ENCODE peak calls at places on chromosomes 7 and 10, in ten cellular contexts. S is BJ; P is fibroblast of the conjunctiva; J is amniotic stem cell; E is CD8-positive, alpha-beta T cell; N is activated T-cell treated with anti-CD3 and anti-CD28 coated beads, Interleukin-2, amount 50 U/mL, for 72 hours; T is RWPE1; Z is GM12865; Y is SK-N-SH; F is effector CD4-positive, alpha-beta T cell. G is an unnamed sample.

GRCh38 chr10:124732931-124733536 is 11.1 kb downstream of the FAM53B start:
- DNase-seq in T (no peak), F (no peak), Z (peak; percentile 87), P (no peak), N (peak; percentile 76), Y (no peak), J (no peak), S (no peak), E (peak; percentile 52), G (no peak)

GRCh38 chr10:93595378-93596288 is 5.4 kb downstream of the RBP4 start:
- DNase-seq in T (no peak), Z (no peak), S (no peak), F (no peak), P (no peak), N (no peak), Y (no peak), E (no peak), J (no peak), G (no peak)

GRCh38 chr7:92135100-92135429 is 788 bp upstream of the CYP51A1 start:
- DNase-seq in E (no peak), J (no peak), F (peak; percentile 3), S (no peak), N (no peak), Y (peak; percentile 53), T (peak; percentile 11), Z (peak; percentile 35), P (no peak), G (no peak)

GRCh38 chr10:78335691-78336401 is 302.2 kb downstream of the RPS24 start:
- DNase-seq in P (no peak), S (peak; percentile 16), Y (peak; percentile 59), J (no peak), N (no peak), Z (no peak), F (no peak), T (no peak), E (no peak), G (peak; percentile 87)

GRCh38 chr7:130959743-130960207 is 225.8 kb upstream of the KLF14 start:
- DNase-seq in T (peak; percentile 19), N (peak; percentile 66), E (no peak), S (no peak), Y (no peak), F (no peak), J (peak; percentile 46), P (peak; percentile 73), Z (peak; percentile 74), G (no peak)

GRCh38 chr7:117672433-117672832 is 192.6 kb downstream of the CFTR start:
- DNase-seq in N (no peak), Z (no peak), S (no peak), E (no peak), Y (no peak), T (no peak), J (no peak), P (no peak), F (no peak), G (no peak)

GRCh38 chr7:46229409-46229808 is 308.3 kb upstream of the IGFBP3 start:
- DNase-seq in S (no peak), J (peak; percentile 72), T (peak; percentile 44), F (no peak), N (no peak), Y (no peak), Z (no peak), P (peak; percentile 47), E (no peak), G (no peak)

GRCh38 chr10:44920252-44920651 is 9.1 kb downstream of the TMEM72 start:
- DNase-seq in Z (no peak), Y (no peak), J (no peak), T (no peak), P (no peak), E (no peak), N (no peak), F (no peak), S (no peak), G (no peak)

GRCh38 chr10:50567384-50567783 is 56.4 kb downstream of the SGMS1 start:
- DNase-seq in S (no peak), F (no peak), Z (no peak), E (no peak), T (no peak), P (no peak), Y (no peak), N (no peak), J (no peak), G (no peak)

GRCh38 chr10:120948889-120949382 is 97.8 kb downstream of the WDR11 start:
- DNase-seq in E (peak; percentile 39), Y (peak; percentile 86), S (no peak), F (peak; percentile 11), T (no peak), P (peak; percentile 36), J (peak; percentile 64), N (peak; percentile 79), Z (peak; percentile 65), G (peak; percentile 66)

GRCh38 chr7:142964502-142965246 is 2.5 kb upstream of the KEL start:
- DNase-seq in N (no peak), F (no peak), Z (no peak), T (no peak), Y (no peak), J (no peak), E (no peak), P (no peak), S (no peak), G (no peak)

GRCh38 chr7:104862719-104863118 is 151.3 kb upstream of the KMT2E start:
- DNase-seq in S (no peak), F (no peak), P (no peak), J (no peak), N (no peak), E (no peak), T (no peak), Y (peak; percentile 63), Z (no peak), G (no peak)

GRCh38 chr7:48337781-48338180 is 166.5 kb downstream of the ABCA13 start:
- DNase-seq in J (no peak), F (no peak), P (no peak), E (no peak), Z (no peak), S (no peak), Y (no peak), N (no peak), T (no peak), G (no peak)

GRCh38 chr7:112452102-112452888 is 2.0 kb downstream of the IFRD1 start:
- DNase-seq in Z (peak; percentile 15), P (no peak), Y (peak; percentile 20), F (no peak), J (no peak), S (no peak), E (no peak), T (peak; percentile 35), N (peak; percentile 1), G (peak; percentile 66)

GRCh38 chr7:38542156-38542555 is 89.0 kb downstream of the AMPH start:
- DNase-seq in S (peak; percentile 39), P (no peak), Y (no peak), T (no peak), J (no peak), Z (no peak), F (no peak), E (no peak), N (no peak), G (no peak)

GRCh38 chr10:17891435-17891834 is 60.3 kb upstream of the SLC39A12 start:
- DNase-seq in Z (no peak), N (no peak), Y (no peak), E (no peak), F (no peak), J (no peak), T (no peak), S (no peak), P (no peak), G (no peak)

GRCh38 chr10:123993534-123994416 is 99.6 kb downstream of the CHST15 start:
- DNase-seq in F (no peak), J (no peak), Z (no peak), E (no peak), S (no peak), Y (peak; percentile 24), P (no peak), N (no peak), T (no peak), G (no peak)

GRCh38 chr7:36661135-36661840 is 63.0 kb downstream of the AOAH start:
- DNase-seq in S (no peak), N (no peak), P (no peak), T (peak; percentile 42), Z (no peak), J (no peak), F (no peak), Y (no peak), E (no peak), G (no peak)

GRCh38 chr7:39338716-39339115 is 227.5 kb upstream of the YAE1 start:
- DNase-seq in E (no peak), Y (no peak), F (no peak), T (no peak), N (no peak), Z (no peak), J (no peak), P (no peak), S (no peak), G (no peak)

GRCh38 chr7:143384741-143385631 is 3.8 kb downstream of the ZYX start:
- DNase-seq in T (no peak), E (no peak), P (no peak), J (no peak), Z (no peak), N (no peak), Y (no peak), F (no peak), S (no peak), G (no peak)

GRCh38 chr7:149261321-149261828 is 621 bp upstream of the ZNF783 start:
- DNase-seq in T (peak; percentile 43), P (no peak), F (no peak), E (no peak), Z (peak; percentile 26), Y (peak; percentile 69), N (peak; percentile 50), S (no peak), J (no peak), G (no peak)

GRCh38 chr7:7183061-7183832 is 903 bp downstream of the C1GALT1 start:
- DNase-seq in F (peak; percentile 28), T (peak; percentile 53), E (peak; percentile 38), N (peak; percentile 67), P (no peak), Y (peak; percentile 82), J (no peak), Z (peak; percentile 76), S (no peak), G (peak; percentile 66)

GRCh38 chr7:26155531-26156375 is 3.8 kb downstream of the NFE2L3 start:
- DNase-seq in E (no peak), F (no peak), T (no peak), N (no peak), J (no peak), Y (no peak), Z (peak; percentile 21), S (no peak), P (no peak), G (peak; percentile 68)

GRCh38 chr7:76315372-76315771 is 12.9 kb downstream of the HSPB1 start:
- DNase-seq in S (no peak), T (no peak), E (no peak), J (no peak), Z (no peak), Y (no peak), N (no peak), F (no peak), P (no peak), G (no peak)

GRCh38 chr10:86958831-86959736 is 685 bp downstream of the SNCG start:
- DNase-seq in N (no peak), S (no peak), F (no peak), T (peak; percentile 94), Y (peak; percentile 38), E (no peak), J (no peak), P (peak; percentile 51), Z (no peak), G (peak; percentile 79)